ENCODE peak calls at places on chromosomes 16 and 17, in five cellular contexts. O is thyroid gland; P is naive thymus-derived CD4-positive, alpha-beta T cell; H is A549; A is activated naive CD4-positive, alpha-beta T cell. B is an unnamed sample.

GRCh38 chr17:31499771-31500554 is 108.5 kb downstream of the RAB11FIP4 start:
- DNase-seq in H (no peak), A (no peak), P (no peak), O (peak), B (no peak)

GRCh38 chr17:4807534-4808377 is 804 bp downstream of the PLD2 start:
- DNase-seq in O (peak), A (no peak), H (peak), P (no peak), B (peak)

GRCh38 chr17:3976675-3977171 is 12.5 kb upstream of the ATP2A3 start:
- DNase-seq in H (no peak), P (no peak), O (peak), A (no peak), B (no peak)

GRCh38 chr17:7281074-7281952 is at the start of gene SLC2A4:
- DNase-seq in H (peak), O (peak), P (peak), A (peak), B (peak)

GRCh38 chr17:44977065-44977464 is 9.0 kb upstream of the C1QL1 start:
- DNase-seq in P (no peak), H (no peak), A (no peak), O (no peak), B (no peak)

GRCh38 chr16:81463296-81463890 is 18.8 kb downstream of the CMIP start:
- DNase-seq in A (no peak), P (no peak), O (no peak), H (no peak), B (no peak)

GRCh38 chr16:85569615-85570212 is 43.4 kb upstream of the GSE1 start:
- DNase-seq in A (no peak), H (no peak), O (peak), P (no peak), B (no peak)

GRCh38 chr16:931651-932500 is 38.9 kb downstream of the LMF1 start:
- DNase-seq in A (no peak), H (no peak), O (no peak), P (no peak), B (no peak)

GRCh38 chr17:77427471-77427991 is 286.8 kb downstream of the SEC14L1 start:
- DNase-seq in A (no peak), H (no peak), P (no peak), O (peak), B (no peak)

GRCh38 chr16:83842755-83843507 is 35.2 kb downstream of the HSBP1 start:
- DNase-seq in O (no peak), A (no peak), H (no peak), P (no peak), B (peak)

GRCh38 chr16:88306411-88306810 is 76.3 kb upstream of the ZNF469 start:
- DNase-seq in O (no peak), H (no peak), P (no peak), A (no peak), B (no peak)

GRCh38 chr17:31580331-31581021 is 189.0 kb downstream of the RAB11FIP4 start:
- DNase-seq in P (no peak), A (no peak), H (no peak), O (no peak), B (no peak)

GRCh38 chr16:53773150-53773846 is 69.3 kb downstream of the FTO start:
- DNase-seq in H (peak), O (peak), P (no peak), A (no peak), B (peak)

GRCh38 chr17:49217651-49218413 is 7.3 kb downstream of the ABI3 start:
- DNase-seq in O (peak), H (no peak), A (peak), P (peak), B (peak)

GRCh38 chr17:28599311-28600184 is 723 bp upstream of the SPAG5 start:
- DNase-seq in O (peak), A (peak), H (peak), P (no peak), B (peak)

GRCh38 chr17:50664788-50665458 is 30.2 kb downstream of the ABCC3 start:
- DNase-seq in H (no peak), P (no peak), O (no peak), A (no peak), B (no peak)

GRCh38 chr17:63838586-63839184 is 3.8 kb downstream of the SMARCD2 start:
- DNase-seq in P (no peak), H (no peak), O (peak), A (no peak), B (no peak)

GRCh38 chr17:5485270-5486205 is at the start of gene DERL2:
- DNase-seq in P (no peak), H (peak), A (no peak), O (no peak), B (no peak)

GRCh38 chr16:30609002-30609927 is 924 bp downstream of the ZNF689 start:
- DNase-seq in O (peak), H (peak), P (no peak), A (peak), B (no peak)

GRCh38 chr16:25834101-25834500 is 142.3 kb downstream of the HS3ST4 start:
- DNase-seq in A (no peak), O (no peak), H (no peak), P (no peak), B (no peak)

GRCh38 chr16:11587643-11588247 is 1.0 kb upstream of the LITAF start:
- DNase-seq in H (no peak), P (no peak), A (no peak), O (no peak), B (no peak)

GRCh38 chr16:84759061-84759460 is 59.3 kb downstream of the USP10 start:
- DNase-seq in P (no peak), H (no peak), O (no peak), A (no peak), B (no peak)

GRCh38 chr17:4072487-4073157 is 70.2 kb downstream of the ZZEF1 start:
- DNase-seq in P (no peak), A (no peak), O (no peak), H (no peak), B (no peak)